ENCODE peak calls at places on chromosomes 11 and 22, in nine cellular contexts. I, T, V, S, Z, A, U, E and J are unnamed samples.

GRCh38 chr11:128324531-128325141 is 262.7 kb downstream of the ETS1 start:
- DNase-seq in I (no peak), T (no peak), V (no peak), S (no peak), Z (peak), A (no peak), U (peak), E (no peak), J (no peak)

GRCh38 chr11:46272816-46273427 is 4.5 kb upstream of the CREB3L1 start:
- DNase-seq in I (peak), T (no peak), V (no peak), S (no peak), Z (no peak), A (no peak), U (peak), E (peak), J (no peak)

GRCh38 chr11:88332851-88333250 is 4.7 kb downstream of the CTSC start:
- DNase-seq in I (peak), T (no peak), V (no peak), S (no peak), Z (no peak), A (no peak), U (no peak), E (no peak), J (no peak)

GRCh38 chr11:30172872-30173271 is 57.9 kb upstream of the FSHB start:
- DNase-seq in I (no peak), T (no peak), V (no peak), S (no peak), Z (no peak), A (no peak), U (no peak), E (no peak), J (no peak)

GRCh38 chr11:114953039-114953438 is 274.7 kb downstream of the NXPE2 start:
- DNase-seq in I (no peak), T (no peak), V (no peak), S (no peak), Z (peak), A (no peak), U (no peak), E (no peak), J (no peak)

GRCh38 chr22:24066260-24066659 is 55.2 kb downstream of the CABIN1 start:
- DNase-seq in I (no peak), T (no peak), V (no peak), S (no peak), Z (no peak), A (no peak), U (no peak), E (no peak), J (no peak)

GRCh38 chr11:123111465-123111864 is 49.5 kb upstream of the HSPA8 start:
- DNase-seq in I (peak), T (no peak), V (peak), S (no peak), Z (peak), A (no peak), U (no peak), E (no peak), J (no peak)

GRCh38 chr11:47477323-47477722 is 28.4 kb upstream of the RAPSN start:
- DNase-seq in I (no peak), T (no peak), V (no peak), S (no peak), Z (no peak), A (peak), U (no peak), E (no peak), J (no peak)

GRCh38 chr11:27213232-27213660 is 149.8 kb downstream of the CCDC34 start:
- DNase-seq in I (peak), T (peak), V (peak), S (peak), Z (peak), A (peak), U (no peak), E (no peak), J (no peak)

GRCh38 chr11:118939948-118940598 is 14.3 kb upstream of the BCL9L start:
- DNase-seq in I (no peak), T (no peak), V (no peak), S (no peak), Z (no peak), A (no peak), U (no peak), E (no peak), J (no peak)

GRCh38 chr22:29216873-29217666 is 11.4 kb downstream of the EMID1 start:
- DNase-seq in I (no peak), T (peak), V (no peak), S (no peak), Z (no peak), A (no peak), U (no peak), E (peak), J (no peak)

GRCh38 chr11:35121326-35121865 is 17.6 kb upstream of the CD44 start:
- DNase-seq in I (no peak), T (no peak), V (no peak), S (no peak), Z (no peak), A (no peak), U (no peak), E (no peak), J (no peak)

GRCh38 chr11:47241740-47242400 is 6.7 kb downstream of the ACP2 start:
- DNase-seq in I (no peak), T (no peak), V (no peak), S (no peak), Z (no peak), A (no peak), U (no peak), E (no peak), J (no peak)

GRCh38 chr11:131748146-131749050 is 378.0 kb downstream of the NTM start:
- DNase-seq in I (peak), T (no peak), V (peak), S (peak), Z (peak), A (peak), U (peak), E (peak), J (no peak)

GRCh38 chr22:48892571-48893287 is 934.9 kb downstream of the BRD1 start:
- DNase-seq in I (no peak), T (no peak), V (no peak), S (no peak), Z (no peak), A (no peak), U (no peak), E (no peak), J (no peak)

GRCh38 chr11:123798513-123799252 is 7.5 kb downstream of the OR6M1 start:
- DNase-seq in I (no peak), T (no peak), V (no peak), S (no peak), Z (no peak), A (no peak), U (no peak), E (no peak), J (no peak)

GRCh38 chr11:35623708-35624168 is 5.5 kb downstream of the FJX1 start:
- DNase-seq in I (peak), T (peak), V (no peak), S (peak), Z (peak), A (peak), U (no peak), E (no peak), J (no peak)

GRCh38 chr11:104883342-104883741 is 14.9 kb downstream of the CASP12 start:
- DNase-seq in I (no peak), T (no peak), V (no peak), S (no peak), Z (no peak), A (no peak), U (no peak), E (no peak), J (no peak)

GRCh38 chr22:27654536-27655445 is 146.8 kb downstream of the MN1 start:
- DNase-seq in I (no peak), T (no peak), V (peak), S (no peak), Z (no peak), A (no peak), U (peak), E (no peak), J (no peak)

GRCh38 chr11:10973416-10973815 is 115.6 kb upstream of the ZBED5 start:
- DNase-seq in I (no peak), T (no peak), V (no peak), S (no peak), Z (no peak), A (no peak), U (no peak), E (no peak), J (no peak)

GRCh38 chr11:111569476-111569875 is 29.0 kb downstream of the LAYN start:
- DNase-seq in I (no peak), T (no peak), V (no peak), S (no peak), Z (no peak), A (no peak), U (no peak), E (no peak), J (no peak)

GRCh38 chr11:128934926-128935325 is 7.7 kb downstream of the TP53AIP1 start:
- DNase-seq in I (no peak), T (no peak), V (no peak), S (no peak), Z (no peak), A (no peak), U (no peak), E (no peak), J (no peak)

GRCh38 chr11:120096326-120096725 is 41.6 kb downstream of the TRIM29 start:
- DNase-seq in I (no peak), T (no peak), V (no peak), S (no peak), Z (peak), A (no peak), U (no peak), E (no peak), J (no peak)

GRCh38 chr11:120095516-120095915 is 42.4 kb downstream of the TRIM29 start:
- DNase-seq in I (no peak), T (no peak), V (no peak), S (no peak), Z (no peak), A (no peak), U (no peak), E (no peak), J (no peak)

GRCh38 chr11:120096756-120097191 is 41.1 kb downstream of the TRIM29 start:
- DNase-seq in I (no peak), T (no peak), V (no peak), S (no peak), Z (peak), A (no peak), U (no peak), E (no peak), J (no peak)

GRCh38 chr11:120097721-120098385 is 40.1 kb downstream of the TRIM29 start:
- DNase-seq in I (no peak), T (no peak), V (no peak), S (no peak), Z (no peak), A (no peak), U (no peak), E (no peak), J (no peak)

DNA sequence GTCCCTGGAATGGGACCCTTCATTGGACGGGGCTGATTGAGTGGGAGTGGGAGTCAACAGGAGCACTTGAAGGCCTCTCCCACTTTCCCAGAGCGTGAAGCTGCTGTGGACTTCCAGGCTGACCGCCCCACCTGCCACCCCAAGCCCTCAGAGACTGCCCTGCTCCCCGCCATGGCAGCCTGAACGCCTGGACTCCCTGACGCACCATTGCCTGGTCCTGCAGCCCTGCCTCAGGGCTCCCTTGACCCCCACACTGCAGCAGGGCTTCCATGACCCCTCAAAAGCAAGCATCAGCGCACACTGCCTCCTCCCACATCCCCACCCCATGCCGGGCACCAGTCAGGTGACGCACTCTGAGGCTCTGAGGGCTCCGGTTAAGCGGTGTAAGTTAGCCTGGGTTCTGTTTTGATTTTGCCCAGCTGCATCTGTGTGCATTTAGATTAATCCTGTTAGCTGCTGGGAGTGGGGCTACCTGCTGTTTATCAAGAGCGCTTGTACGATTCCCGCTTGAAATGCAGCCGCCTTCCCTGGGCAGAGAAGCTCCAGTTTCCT is 39.3 kb downstream of the TRIM29 start:
- DNase-seq in I (no peak), T (no peak), V (no peak), S (no peak), Z (no peak), A (no peak), U (no peak), E (no peak), J (no peak)
- TF ChIP-seq CTCF in I (no peak), T (no peak), V (no peak), S (no peak), Z (no peak), A (no peak), U (no peak), E (no peak), J (no peak)

DNA sequence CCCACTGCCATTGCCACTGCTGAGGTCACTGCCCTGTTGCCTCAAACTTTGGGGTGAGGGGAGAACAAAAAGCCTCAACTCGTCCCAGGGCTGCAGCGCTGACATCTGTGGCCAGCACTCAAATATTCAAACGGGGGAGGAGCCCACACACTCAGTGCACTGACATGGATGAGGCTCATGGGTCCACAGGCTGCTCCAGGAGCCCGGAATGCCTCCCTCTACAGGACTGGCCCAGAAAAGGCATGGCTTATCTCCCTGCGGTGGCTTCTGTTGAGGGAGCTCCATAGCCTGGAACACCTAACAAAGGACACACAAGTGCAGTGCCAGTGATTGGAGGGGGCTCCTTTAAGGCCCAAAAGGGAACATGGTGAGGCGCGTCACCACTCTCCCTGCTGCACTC is 341.1 kb upstream of the LUZP2 start:
- DNase-seq in I (no peak), T (no peak), V (no peak), S (no peak), Z (no peak), A (no peak), U (no peak), E (no peak), J (no peak)
- TF ChIP-seq CTCF in I (no peak), T (no peak), V (no peak), S (no peak), Z (no peak), A (peak), U (no peak), E (no peak), J (no peak)

DNA sequence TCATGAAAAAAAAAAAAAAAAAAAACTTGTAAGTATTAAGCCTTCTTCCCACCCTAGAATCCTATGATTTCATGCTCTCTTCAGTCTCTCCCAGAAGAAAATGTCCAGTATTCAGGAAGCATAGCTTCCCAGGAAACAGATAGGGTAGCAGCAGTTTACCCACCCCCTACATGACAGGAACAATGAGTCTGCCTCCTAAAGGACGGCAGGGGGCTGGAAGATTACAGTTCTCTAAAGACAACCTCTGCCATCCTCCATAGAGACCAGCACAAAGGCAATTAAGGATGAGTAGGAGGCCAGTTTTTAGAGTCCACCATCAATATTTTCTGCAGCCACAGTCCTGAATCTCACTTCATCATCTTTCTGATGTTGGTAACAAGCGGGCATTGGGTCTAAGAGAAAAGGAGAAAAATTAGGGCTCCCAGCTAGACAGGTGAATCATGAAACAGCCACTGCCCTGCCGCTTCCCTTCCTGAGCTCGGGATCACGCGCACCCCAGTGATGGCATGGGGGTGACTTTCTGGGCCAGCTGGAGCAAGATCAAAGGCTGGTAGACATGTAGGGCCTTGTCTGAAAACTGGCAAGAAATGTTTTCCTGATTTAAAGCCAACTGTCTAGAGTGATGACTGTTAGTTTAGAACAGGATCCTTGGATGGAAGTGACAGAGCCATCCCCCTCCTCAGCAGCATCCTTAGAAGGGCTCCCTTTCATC is 322.8 kb downstream of the LARGE1 start:
- DNase-seq in I (no peak), T (no peak), V (no peak), S (no peak), Z (no peak), A (no peak), U (no peak), E (no peak), J (no peak)
- TF ChIP-seq CTCF in I (no peak), T (no peak), V (no peak), S (no peak), Z (no peak), A (no peak), U (no peak), E (no peak), J (no peak)

GRCh38 chr11:2387266-2387982 is 10.3 kb downstream of the CD81 start:
- DNase-seq in I (peak), T (no peak), V (no peak), S (no peak), Z (no peak), A (no peak), U (no peak), E (no peak), J (no peak)

GRCh38 chr11:2390871-2391662 is 9.5 kb upstream of the TSSC4 start:
- DNase-seq in I (peak), T (peak), V (no peak), S (no peak), Z (no peak), A (peak), U (no peak), E (no peak), J (no peak)

GRCh38 chr11:2390091-2390870 is 10.3 kb upstream of the TSSC4 start:
- DNase-seq in I (no peak), T (no peak), V (no peak), S (no peak), Z (no peak), A (no peak), U (no peak), E (no peak), J (no peak)

GRCh38 chr11:2388431-2389024 is 11.4 kb downstream of the CD81 start:
- DNase-seq in I (no peak), T (no peak), V (no peak), S (no peak), Z (no peak), A (no peak), U (no peak), E (no peak), J (no peak)

GRCh38 chr11:2389344-2390026 is 11.1 kb upstream of the TSSC4 start:
- DNase-seq in I (no peak), T (no peak), V (no peak), S (no peak), Z (no peak), A (no peak), U (no peak), E (no peak), J (no peak)
- TF ChIP-seq CTCF in I (peak), T (peak), V (no peak), S (peak), Z (no peak), A (peak), U (no peak), E (no peak), J (peak)

GRCh38 chr11:69265210-69265609 is 28.7 kb upstream of the MYEOV start:
- DNase-seq in I (no peak), T (no peak), V (no peak), S (no peak), Z (no peak), A (no peak), U (no peak), E (no peak), J (no peak)

GRCh38 chr11:69264486-69264885 is 29.5 kb upstream of the MYEOV start:
- DNase-seq in I (no peak), T (no peak), V (no peak), S (no peak), Z (no peak), A (no peak), U (no peak), E (no peak), J (no peak)

GRCh38 chr11:69263736-69264052 is 30.3 kb upstream of the MYEOV start:
- DNase-seq in I (no peak), T (no peak), V (no peak), S (no peak), Z (peak), A (no peak), U (no peak), E (no peak), J (no peak)

GRCh38 chr11:69261116-69261515 is 32.8 kb upstream of the MYEOV start:
- DNase-seq in I (no peak), T (no peak), V (no peak), S (no peak), Z (no peak), A (no peak), U (no peak), E (no peak), J (no peak)

GRCh38 chr11:69262918-69263735 is 30.8 kb upstream of the MYEOV start:
- DNase-seq in I (no peak), T (no peak), V (no peak), S (no peak), Z (no peak), A (no peak), U (no peak), E (no peak), J (no peak)
- TF ChIP-seq CTCF in I (no peak), T (no peak), V (no peak), S (no peak), Z (no peak), A (no peak), U (no peak), E (no peak), J (no peak)

GRCh38 chr11:56093008-56093407 is at the start of gene OR8I2:
- DNase-seq in I (no peak), T (no peak), V (no peak), S (no peak), Z (no peak), A (no peak), U (no peak), E (no peak), J (no peak)

GRCh38 chr11:56089697-56090096 is 3.4 kb upstream of the OR8I2 start:
- DNase-seq in I (no peak), T (no peak), V (no peak), S (no peak), Z (no peak), A (no peak), U (no peak), E (no peak), J (no peak)
- TF ChIP-seq CTCF in I (no peak), T (no peak), V (no peak), S (no peak), Z (no peak), A (no peak), U (no peak), E (no peak), J (no peak)

GRCh38 chr22:31044262-31044861 is 36.8 kb upstream of the SMTN start:
- DNase-seq in I (no peak), T (peak), V (no peak), S (no peak), Z (no peak), A (no peak), U (peak), E (peak), J (no peak)

GRCh38 chr22:31049815-31050420 is 31.2 kb upstream of the SMTN start:
- DNase-seq in I (no peak), T (no peak), V (no peak), S (no peak), Z (no peak), A (no peak), U (no peak), E (no peak), J (no peak)

GRCh38 chr22:31045900-31046587 is 35.1 kb upstream of the SMTN start:
- DNase-seq in I (no peak), T (no peak), V (no peak), S (no peak), Z (peak), A (no peak), U (no peak), E (no peak), J (no peak)

GRCh38 chr22:31046591-31047226 is 34.4 kb upstream of the SMTN start:
- DNase-seq in I (peak), T (no peak), V (no peak), S (no peak), Z (peak), A (no peak), U (peak), E (peak), J (no peak)

GRCh38 chr22:31048570-31048969 is 32.5 kb upstream of the SMTN start:
- DNase-seq in I (no peak), T (no peak), V (no peak), S (no peak), Z (no peak), A (no peak), U (no peak), E (no peak), J (no peak)
- TF ChIP-seq CTCF in I (no peak), T (no peak), V (no peak), S (no peak), Z (no peak), A (no peak), U (no peak), E (no peak), J (no peak)

GRCh38 chr11:101584129-101584515 is 315 bp upstream of the TRPC6 start:
- DNase-seq in I (no peak), T (no peak), V (no peak), S (no peak), Z (no peak), A (no peak), U (no peak), E (no peak), J (no peak)

GRCh38 chr11:101584651-101585050 is 844 bp upstream of the TRPC6 start:
- DNase-seq in I (no peak), T (no peak), V (no peak), S (no peak), Z (no peak), A (no peak), U (no peak), E (no peak), J (no peak)

GRCh38 chr11:101586965-101587364 is 3.2 kb upstream of the TRPC6 start:
- DNase-seq in I (no peak), T (no peak), V (no peak), S (no peak), Z (no peak), A (no peak), U (no peak), E (no peak), J (no peak)

GRCh38 chr11:101582242-101583052 is 1.4 kb downstream of the TRPC6 start:
- DNase-seq in I (no peak), T (no peak), V (no peak), S (no peak), Z (peak), A (peak), U (no peak), E (no peak), J (no peak)

GRCh38 chr11:101583180-101584128 is at the start of gene TRPC6:
- DNase-seq in I (peak), T (no peak), V (no peak), S (no peak), Z (peak), A (peak), U (no peak), E (no peak), J (no peak)
- TF ChIP-seq CTCF in I (no peak), T (no peak), V (no peak), S (no peak), Z (no peak), A (no peak), U (no peak), E (no peak), J (no peak)